ENCODE peak calls at places on chromosomes 13 and 19, in five cellular contexts. One of them, this sample, is unnamed.

GRCh38 chr13:28204690-28205443 is 66.5 kb downstream of the PAN3 start:
- DNase-seq in A549: no peak
- DNase-seq in sigmoid colon: no peak
- DNase-seq in stomach: no peak
- DNase-seq in K562: no peak
- DNase-seq in this sample: no peak

GRCh38 chr13:44894001-44894770 is 95.1 kb downstream of the NUFIP1 start:
- DNase-seq in stomach: peak
- DNase-seq in A549: no peak
- DNase-seq in K562: no peak
- DNase-seq in sigmoid colon: no peak
- DNase-seq in this sample: no peak

GRCh38 chr13:74026753-74027152 is 107.5 kb downstream of the KLF12 start:
- DNase-seq in stomach: peak
- DNase-seq in A549: no peak
- DNase-seq in sigmoid colon: no peak
- DNase-seq in K562: no peak
- DNase-seq in this sample: no peak

GRCh38 chr13:60009300-60010248 is 154.2 kb downstream of the DIAPH3 start:
- DNase-seq in K562: no peak
- DNase-seq in A549: peak
- DNase-seq in stomach: peak
- DNase-seq in sigmoid colon: no peak
- DNase-seq in this sample: no peak

GRCh38 chr19:35272122-35272715 is 3.5 kb downstream of the USF2 start:
- DNase-seq in sigmoid colon: no peak
- DNase-seq in stomach: no peak
- DNase-seq in K562: no peak
- DNase-seq in A549: no peak
- DNase-seq in this sample: no peak

GRCh38 chr19:51327066-51327985 is 14.6 kb downstream of the VSIG10L start:
- DNase-seq in stomach: peak
- DNase-seq in K562: peak
- DNase-seq in sigmoid colon: no peak
- DNase-seq in A549: peak
- DNase-seq in this sample: no peak

GRCh38 chr13:28659611-28659970 is 661 bp downstream of the POMP start:
- DNase-seq in K562: no peak
- DNase-seq in stomach: no peak
- DNase-seq in sigmoid colon: no peak
- DNase-seq in A549: no peak
- DNase-seq in this sample: no peak

GRCh38 chr19:40355975-40356680 is 7.6 kb downstream of the PLD3 start:
- DNase-seq in K562: no peak
- DNase-seq in stomach: no peak
- DNase-seq in A549: no peak
- DNase-seq in sigmoid colon: no peak
- DNase-seq in this sample: no peak

GRCh38 chr19:29495971-29496441 is 29.8 kb upstream of the VSTM2B start:
- DNase-seq in stomach: no peak
- DNase-seq in A549: no peak
- DNase-seq in K562: no peak
- DNase-seq in sigmoid colon: peak
- DNase-seq in this sample: no peak

GRCh38 chr13:71867101-71867814 is at the start of gene DACH1:
- DNase-seq in sigmoid colon: no peak
- DNase-seq in A549: peak
- DNase-seq in stomach: peak
- DNase-seq in K562: peak
- DNase-seq in this sample: peak

GRCh38 chr13:55155046-55155445 is 1985.7 kb upstream of the PRR20A start:
- DNase-seq in K562: no peak
- DNase-seq in A549: no peak
- DNase-seq in stomach: no peak
- DNase-seq in sigmoid colon: no peak
- DNase-seq in this sample: no peak

GRCh38 chr19:16892868-16893685 is 4.3 kb downstream of the F2RL3 start:
- DNase-seq in stomach: no peak
- DNase-seq in A549: no peak
- DNase-seq in K562: no peak
- DNase-seq in sigmoid colon: no peak
- DNase-seq in this sample: no peak

GRCh38 chr13:53150568-53150967 is 122.0 kb downstream of the OLFM4 start:
- DNase-seq in stomach: peak
- DNase-seq in K562: no peak
- DNase-seq in sigmoid colon: no peak
- DNase-seq in A549: no peak
- DNase-seq in this sample: no peak

GRCh38 chr19:1254530-1255185 is 6.3 kb downstream of the MIDN start:
- DNase-seq in sigmoid colon: no peak
- DNase-seq in A549: no peak
- DNase-seq in stomach: no peak
- DNase-seq in K562: no peak
- DNase-seq in this sample: no peak
- TF ChIP-seq POLR2A in sigmoid colon: no peak
- TF ChIP-seq POLR2A in A549: no peak
- TF ChIP-seq POLR2A in stomach: no peak
- TF ChIP-seq POLR2A in K562: no peak
- TF ChIP-seq POLR2A in this sample: no peak

GRCh38 chr19:2629491-2630351 is 72.8 kb downstream of the GNG7 start:
- DNase-seq in stomach: no peak
- DNase-seq in A549: no peak
- DNase-seq in K562: no peak
- DNase-seq in sigmoid colon: peak
- DNase-seq in this sample: no peak
- TF ChIP-seq EP300 in stomach: no peak
- TF ChIP-seq EP300 in A549: no peak
- TF ChIP-seq EP300 in K562: no peak
- TF ChIP-seq EP300 in sigmoid colon: peak
- TF ChIP-seq EP300 in this sample: no peak

GRCh38 chr13:48746816-48747215 is 93.1 kb downstream of the CYSLTR2 start:
- DNase-seq in stomach: no peak
- DNase-seq in K562: no peak
- DNase-seq in A549: no peak
- DNase-seq in sigmoid colon: no peak
- DNase-seq in this sample: no peak

GRCh38 chr13:48750588-48751383 is 97.1 kb downstream of the CYSLTR2 start:
- DNase-seq in A549: no peak
- DNase-seq in stomach: no peak
- DNase-seq in K562: no peak
- DNase-seq in sigmoid colon: peak
- DNase-seq in this sample: peak

GRCh38 chr13:48748681-48749080 is 95.0 kb downstream of the CYSLTR2 start:
- DNase-seq in A549: no peak
- DNase-seq in stomach: no peak
- DNase-seq in sigmoid colon: no peak
- DNase-seq in K562: no peak
- DNase-seq in this sample: no peak

GRCh38 chr13:48749699-48750473 is 96.2 kb downstream of the CYSLTR2 start:
- DNase-seq in A549: peak
- DNase-seq in stomach: peak
- DNase-seq in sigmoid colon: peak
- DNase-seq in K562: peak
- DNase-seq in this sample: peak

GRCh38 chr13:48749144-48749543 is 95.4 kb downstream of the CYSLTR2 start:
- DNase-seq in K562: no peak
- DNase-seq in A549: no peak
- DNase-seq in stomach: no peak
- DNase-seq in sigmoid colon: no peak
- DNase-seq in this sample: no peak
- H3K27ac ChIP-seq in K562: no peak
- H3K27ac ChIP-seq in A549: peak
- H3K27ac ChIP-seq in stomach: peak
- H3K27ac ChIP-seq in sigmoid colon: peak
- H3K27ac ChIP-seq in this sample: no peak

GRCh38 chr19:44002566-44003460 is at the start of gene ZNF230:
- DNase-seq in A549: peak
- DNase-seq in stomach: peak
- DNase-seq in K562: peak
- DNase-seq in sigmoid colon: peak
- DNase-seq in this sample: peak
- TF ChIP-seq POLR2A in A549: peak
- TF ChIP-seq POLR2A in stomach: no peak
- TF ChIP-seq POLR2A in K562: peak
- TF ChIP-seq POLR2A in sigmoid colon: peak
- TF ChIP-seq POLR2A in this sample: peak

GRCh38 chr13:106261450-106261849 is 274.0 kb downstream of the EFNB2 start:
- DNase-seq in A549: no peak
- DNase-seq in stomach: no peak
- DNase-seq in K562: no peak
- DNase-seq in sigmoid colon: no peak
- DNase-seq in this sample: no peak
- TF ChIP-seq EP300 in A549: no peak
- TF ChIP-seq EP300 in stomach: no peak
- TF ChIP-seq EP300 in K562: no peak
- TF ChIP-seq EP300 in sigmoid colon: no peak
- TF ChIP-seq EP300 in this sample: no peak

DNA sequence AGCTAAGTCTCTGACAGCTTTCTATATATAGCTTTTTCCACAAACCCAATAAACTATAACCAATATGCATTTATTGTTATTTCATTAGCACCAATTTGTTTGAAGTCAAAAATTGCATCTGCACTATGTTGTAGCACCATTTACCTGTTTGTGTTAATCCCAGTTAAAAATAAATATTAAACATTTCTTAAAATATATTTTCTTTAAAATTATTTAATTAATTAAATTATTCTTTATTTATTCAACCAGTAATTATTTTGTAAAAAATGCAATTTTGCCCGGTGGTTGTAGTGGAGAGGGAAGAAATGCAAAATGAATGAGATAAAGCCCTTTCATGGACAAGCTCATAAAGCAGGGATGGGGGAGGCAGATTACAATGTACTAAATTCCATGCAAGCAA is 1257.9 kb downstream of the PCDH17 start:
- DNase-seq in sigmoid colon: no peak
- DNase-seq in K562: no peak
- DNase-seq in A549: no peak
- DNase-seq in stomach: no peak
- DNase-seq in this sample: no peak
- H3K27ac ChIP-seq in sigmoid colon: no peak
- H3K27ac ChIP-seq in K562: no peak
- H3K27ac ChIP-seq in A549: no peak
- H3K27ac ChIP-seq in stomach: no peak
- H3K27ac ChIP-seq in this sample: no peak

GRCh38 chr19:45883881-45884681 is 1.9 kb downstream of the IRF2BP1 start:
- DNase-seq in K562: no peak
- DNase-seq in stomach: peak
- DNase-seq in A549: no peak
- DNase-seq in sigmoid colon: no peak
- DNase-seq in this sample: peak

GRCh38 chr19:45885556-45886426 is at the start of gene IRF2BP1:
- DNase-seq in A549: peak
- DNase-seq in sigmoid colon: peak
- DNase-seq in K562: peak
- DNase-seq in stomach: peak
- DNase-seq in this sample: peak

GRCh38 chr19:45884682-45885555 is 1.0 kb downstream of the IRF2BP1 start:
- DNase-seq in K562: peak
- DNase-seq in A549: no peak
- DNase-seq in sigmoid colon: no peak
- DNase-seq in stomach: peak
- DNase-seq in this sample: peak

GRCh38 chr19:45887311-45887710 is 1.4 kb upstream of the IRF2BP1 start:
- DNase-seq in stomach: no peak
- DNase-seq in K562: no peak
- DNase-seq in sigmoid colon: no peak
- DNase-seq in A549: no peak
- DNase-seq in this sample: no peak

DNA sequence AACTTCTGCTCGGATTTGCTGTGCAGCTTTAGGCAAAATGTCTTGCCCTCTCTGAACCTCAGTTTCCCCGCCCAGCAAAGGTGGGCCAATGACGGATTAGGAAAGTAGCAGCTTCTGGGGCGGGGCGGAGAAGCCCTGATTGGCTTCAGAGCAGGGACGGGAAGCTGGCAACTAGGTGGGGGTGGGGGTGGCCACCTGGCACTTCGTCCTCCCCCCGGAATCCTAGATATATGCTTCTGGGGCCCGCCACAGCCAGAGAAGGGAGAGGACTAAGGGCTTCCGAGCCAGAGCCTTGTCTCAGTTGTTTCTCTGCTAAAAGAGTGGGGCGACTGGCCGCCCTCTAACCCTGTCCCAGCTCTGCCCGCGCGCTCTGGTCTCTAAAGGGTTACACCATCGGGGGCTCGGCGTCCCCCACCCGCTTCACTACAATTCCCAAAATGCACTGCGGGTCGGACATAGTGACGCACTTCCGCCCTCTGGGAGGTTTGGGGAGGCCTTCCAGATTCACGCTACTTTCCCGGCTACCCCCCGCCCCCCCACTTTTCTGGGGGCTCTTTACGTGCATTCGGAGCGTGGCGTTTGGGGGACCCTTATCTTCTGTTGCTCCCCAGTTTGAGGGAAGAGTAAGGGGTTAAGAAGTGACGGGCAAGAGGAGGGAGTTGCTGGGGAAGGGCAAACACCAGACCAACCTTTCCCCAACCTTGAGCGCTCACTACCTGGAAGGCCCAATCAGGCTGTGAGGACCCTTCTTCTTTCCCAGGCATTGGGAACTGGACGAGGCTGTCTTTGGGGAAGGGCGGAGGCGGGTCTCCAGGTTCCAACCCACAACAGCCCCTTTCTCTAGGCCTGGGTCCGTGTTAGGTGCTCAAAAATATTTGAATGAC is 728 bp upstream of the IRF2BP1 start:
- DNase-seq in stomach: peak
- DNase-seq in sigmoid colon: peak
- DNase-seq in A549: peak
- DNase-seq in K562: peak
- DNase-seq in this sample: peak
- TF ChIP-seq POLR2A in stomach: no peak
- TF ChIP-seq POLR2A in sigmoid colon: peak
- TF ChIP-seq POLR2A in A549: peak
- TF ChIP-seq POLR2A in K562: peak
- TF ChIP-seq POLR2A in this sample: peak

GRCh38 chr13:63308585-63308984 is 1892.9 kb upstream of the PCDH20 start:
- DNase-seq in sigmoid colon: no peak
- DNase-seq in stomach: no peak
- DNase-seq in A549: no peak
- DNase-seq in K562: no peak
- DNase-seq in this sample: no peak
- TF ChIP-seq EP300 in sigmoid colon: no peak
- TF ChIP-seq EP300 in stomach: no peak
- TF ChIP-seq EP300 in A549: no peak
- TF ChIP-seq EP300 in K562: no peak
- TF ChIP-seq EP300 in this sample: no peak

GRCh38 chr13:24619302-24619701 is 60.9 kb upstream of the ATP12A start:
- DNase-seq in A549: no peak
- DNase-seq in stomach: no peak
- DNase-seq in sigmoid colon: no peak
- DNase-seq in K562: no peak
- DNase-seq in this sample: no peak
- H3K27ac ChIP-seq in A549: no peak
- H3K27ac ChIP-seq in stomach: no peak
- H3K27ac ChIP-seq in sigmoid colon: no peak
- H3K27ac ChIP-seq in K562: no peak
- H3K27ac ChIP-seq in this sample: no peak